ENCODE peak calls at places on chromosomes 12 and 14, in ten cellular contexts. A is AG04450, P is adrenal gland, Y is left ventricle myocardium inferior, M is keratinocyte, L is fibroblast of lung, J is esophagus squamous epithelium, O is stomach, D is left lung, Z is SK-N-SH. I is an unnamed sample. For H3K27me3, the result is how much of the 10 kb centered on the place peaks cover.

GRCh38 chr12:111434680-111435338 is 29.1 kb downstream of the SH2B3 start:
- DNase-seq in D (no peak), O (no peak), M (no peak), Z (no peak), A (no peak), L (peak), Y (peak), J (no peak), P (peak), I (no peak)

GRCh38 chr12:14065094-14065493 is 83.7 kb upstream of the GRIN2B start:
- DNase-seq in D (no peak), J (no peak), M (no peak), Y (no peak), P (no peak), A (no peak), L (no peak), Z (no peak), O (no peak), I (no peak)

GRCh38 chr14:64768401-64769095 is 64.3 kb downstream of the PLEKHG3 start:
- DNase-seq in L (no peak), M (no peak), A (no peak), Y (no peak), Z (no peak), P (no peak), J (no peak), O (no peak), D (no peak), I (no peak)

GRCh38 chr14:92586001-92586947 is 72.7 kb downstream of the RIN3 start:
- DNase-seq in Y (no peak), Z (no peak), P (peak), A (peak), J (no peak), D (no peak), M (no peak), L (peak), O (no peak), I (peak)

GRCh38 chr14:65184032-65184764 is 81.9 kb upstream of the MAX start:
- DNase-seq in Y (no peak), L (no peak), O (no peak), P (no peak), Z (no peak), D (no peak), M (no peak), J (no peak), A (no peak), I (no peak)

GRCh38 chr14:25406818-25407217 is 356.9 kb upstream of the STXBP6 start:
- DNase-seq in D (no peak), O (no peak), A (no peak), Y (no peak), P (peak), M (no peak), Z (no peak), J (no peak), L (no peak), I (no peak)

GRCh38 chr12:65859519-65859918 is 35.2 kb downstream of the HMGA2 start:
- DNase-seq in L (no peak), Z (no peak), P (no peak), O (no peak), J (no peak), M (no peak), D (no peak), A (no peak), Y (no peak), I (no peak)

GRCh38 chr12:56574210-56574609 is 52.6 kb downstream of the RBMS2 start:
- DNase-seq in Y (no peak), O (no peak), P (no peak), Z (no peak), A (no peak), J (no peak), D (no peak), M (no peak), L (no peak), I (no peak)

GRCh38 chr12:40959041-40959440 is 229.1 kb upstream of the PDZRN4 start:
- DNase-seq in P (no peak), L (peak), D (no peak), A (peak), M (no peak), J (no peak), O (no peak), Y (no peak), Z (no peak), I (no peak)

GRCh38 chr14:49405291-49405690 is 180.9 kb downstream of the RPS29 start:
- DNase-seq in J (no peak), Y (no peak), L (peak), P (peak), Z (no peak), A (peak), M (no peak), D (no peak), O (no peak), I (peak)

GRCh38 chr12:53096089-53096741 is 1.3 kb upstream of the IGFBP6 start:
- DNase-seq in O (peak), M (no peak), L (peak), Z (no peak), J (no peak), D (peak), Y (peak), A (peak), P (peak), I (no peak)

GRCh38 chr12:8692573-8692972 is 5.2 kb upstream of the RIMKLB start:
- DNase-seq in D (no peak), Z (peak), O (no peak), L (peak), A (no peak), M (no peak), P (no peak), Y (no peak), J (no peak), I (no peak)

GRCh38 chr12:113135178-113136127 is at the start of gene RASAL1:
- DNase-seq in Y (no peak), Z (peak), O (peak), J (no peak), M (no peak), P (peak), L (no peak), A (no peak), D (no peak), I (no peak)

GRCh38 chr14:57692671-57693070 is 173.2 kb downstream of the SLC35F4 start:
- DNase-seq in P (no peak), Z (peak), J (no peak), M (peak), L (peak), O (no peak), D (no peak), Y (no peak), A (peak), I (peak)

GRCh38 chr14:64513271-64513670 is 8.7 kb downstream of the ZBTB1 start:
- DNase-seq in Y (no peak), Z (no peak), A (no peak), D (no peak), O (no peak), J (no peak), P (no peak), M (no peak), L (no peak), I (no peak)

GRCh38 chr14:57375156-57375555 is 15.2 kb upstream of the NAA30 start:
- DNase-seq in L (no peak), J (no peak), D (no peak), A (no peak), O (no peak), M (no peak), Z (no peak), P (no peak), Y (no peak), I (no peak)

GRCh38 chr14:77859934-77860570 is 60.1 kb downstream of the ADCK1 start:
- DNase-seq in D (no peak), P (no peak), O (peak), Z (no peak), A (no peak), M (no peak), J (no peak), Y (no peak), L (no peak), I (no peak)

GRCh38 chr14:67856806-67857205 is 37.2 kb downstream of the RAD51B start:
- DNase-seq in P (no peak), M (no peak), L (peak), A (no peak), O (no peak), J (no peak), D (no peak), Z (no peak), Y (no peak), I (no peak)

GRCh38 chr12:50275545-50275944 is 7.8 kb downstream of the LIMA1 start:
- DNase-seq in J (no peak), M (no peak), Z (no peak), Y (peak), P (peak), L (no peak), D (no peak), O (peak), A (no peak), I (no peak)

GRCh38 chr12:59698599-59698998 is 102.8 kb downstream of the SLC16A7 start:
- DNase-seq in L (peak), P (no peak), A (peak), Z (no peak), J (no peak), Y (no peak), M (no peak), O (no peak), D (no peak), I (no peak)

GRCh38 chr12:19018302-19018980 is 111.1 kb upstream of the PLEKHA5 start:
- DNase-seq in M (no peak), L (peak), O (no peak), P (no peak), A (peak), Z (no peak), Y (no peak), D (no peak), J (no peak), I (peak)

GRCh38 chr12:42407306-42407705 is 81.3 kb downstream of the PPHLN1 start:
- DNase-seq in O (no peak), M (no peak), L (no peak), Z (no peak), P (no peak), J (no peak), D (no peak), Y (no peak), A (no peak), I (no peak)

GRCh38 chr12:779745-780734 is 27.7 kb downstream of the WNK1 start:
- DNase-seq in P (no peak), O (no peak), Y (no peak), J (no peak), A (peak), L (peak), D (no peak), M (no peak), Z (no peak), I (peak)

GRCh38 chr14:63642656-63643382 is 1.1 kb upstream of the WDR89 start:
- DNase-seq in L (no peak), J (no peak), O (no peak), P (no peak), D (no peak), A (no peak), Y (no peak), M (no peak), Z (no peak), I (no peak)

GRCh38 chr14:29897181-29897580 is 30.5 kb downstream of the PRKD1 start:
- DNase-seq in L (no peak), Z (no peak), O (no peak), A (no peak), M (no peak), P (no peak), J (no peak), D (no peak), Y (no peak), I (no peak)

GRCh38 chr12:120534703-120535655 is 823 bp downstream of the RNF10 start:
- DNase-seq in O (peak), A (peak), Z (peak), M (no peak), L (peak), P (peak), Y (peak), J (peak), D (peak), I (peak)

GRCh38 chr12:51254592-51254991 is 15.6 kb downstream of the SMAGP start:
- DNase-seq in Y (no peak), D (no peak), J (no peak), O (no peak), A (no peak), P (no peak), Z (no peak), M (no peak), L (no peak), I (no peak)

GRCh38 chr12:32718926-32719325 is 36.8 kb downstream of the YARS2 start:
- DNase-seq in J (no peak), P (no peak), A (no peak), M (peak), Y (no peak), Z (no peak), L (no peak), D (no peak), O (no peak), I (no peak)

GRCh38 chr12:63915105-63915830 is 70.8 kb downstream of the SRGAP1 start:
- DNase-seq in L (peak), O (no peak), Z (no peak), P (no peak), D (no peak), A (no peak), J (no peak), Y (no peak), M (no peak), I (no peak)

DNA sequence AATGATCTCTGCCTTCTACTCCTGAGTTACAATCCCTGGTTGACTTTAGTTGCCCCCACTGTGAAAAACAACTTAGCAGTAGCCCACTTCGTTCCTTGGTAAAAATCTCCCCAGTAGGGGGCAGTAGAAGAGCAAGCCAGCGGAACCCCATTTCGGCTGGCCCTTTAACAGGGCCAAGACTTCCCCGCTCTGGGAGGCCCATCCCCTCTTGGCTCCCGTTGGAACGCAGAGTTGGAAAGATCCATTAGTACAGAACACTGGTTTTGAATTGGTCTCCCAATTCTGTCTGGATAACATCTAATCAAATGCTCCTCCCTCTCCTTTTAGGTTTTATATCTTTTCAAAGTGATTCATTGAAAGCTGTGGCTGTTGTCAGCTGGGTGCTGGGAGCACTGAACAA is 1133.3 kb downstream of the BCL11B start:
- DNase-seq in M (no peak), Y (no peak), O (no peak), A (no peak), D (no peak), P (no peak), Z (peak), J (no peak), L (peak), I (no peak)
- H3K4me3 ChIP-seq in M (no peak), Y (no peak), O (no peak), A (no peak), D (no peak), P (no peak), Z (peak), J (no peak), L (no peak), I (no peak)

GRCh38 chr12:77120695-77121094 is 55.3 kb upstream of the E2F7 start:
- DNase-seq in A (no peak), J (no peak), Y (no peak), O (no peak), Z (no peak), M (peak), P (no peak), D (no peak), L (peak), I (no peak)
- TF ChIP-seq CTCF in A (no peak), J (no peak), Y (no peak), O (no peak), Z (no peak), M (no peak), P (no peak), D (no peak), L (no peak), I (no peak)

DNA sequence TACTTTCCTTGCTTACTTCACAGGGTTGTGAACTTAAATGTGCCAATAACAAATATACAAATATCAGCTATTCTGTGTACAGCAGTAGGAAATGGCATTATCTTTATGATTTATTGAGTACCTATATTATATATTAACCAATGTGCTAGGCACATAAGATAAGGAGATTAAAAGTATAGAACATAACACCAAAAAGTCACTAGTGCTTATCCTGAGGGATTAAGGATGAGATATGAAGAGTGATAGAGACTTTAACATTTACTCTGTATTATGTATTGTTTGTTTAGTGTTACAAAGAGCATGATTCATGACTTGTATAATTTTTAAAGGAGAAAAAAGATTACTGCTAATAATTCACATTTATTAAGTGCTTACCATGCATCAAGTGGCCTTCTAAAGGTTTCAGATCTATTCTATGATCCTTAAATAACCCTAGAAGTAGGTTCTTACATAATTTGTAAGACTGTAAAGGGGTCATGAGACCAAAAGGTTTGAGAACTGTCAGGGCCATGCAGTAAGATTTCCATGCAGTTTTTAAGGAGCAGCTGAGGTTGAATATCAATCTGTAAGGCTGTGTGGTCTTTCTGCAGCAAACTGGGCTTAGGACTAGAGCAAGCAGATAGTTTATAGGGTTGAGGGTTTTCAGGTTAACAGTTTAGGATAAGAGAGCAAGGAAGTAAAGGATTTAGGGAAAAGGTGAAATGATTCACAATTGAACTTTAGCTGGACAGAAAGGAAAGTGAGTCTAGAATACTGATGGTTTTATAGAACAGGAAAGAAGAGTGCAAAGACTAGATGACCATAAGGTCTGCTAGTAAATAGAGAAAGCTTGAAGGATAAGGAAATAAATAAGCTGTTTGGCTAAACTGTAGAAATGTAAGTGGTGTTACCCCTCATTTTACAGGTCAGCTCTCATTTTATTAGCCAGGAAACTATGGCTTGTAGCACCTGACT is 7.0 kb downstream of the PYROXD1 start:
- DNase-seq in P (no peak), J (no peak), M (no peak), O (no peak), D (no peak), Y (no peak), L (no peak), A (no peak), Z (no peak), I (no peak)
- H3K27me3 ChIP-seq in P (under half), J (under half), M (under half), O (under half), D (under half), Y (under half), L (under half), A (under half), Z (under half), I (under half)

DNA sequence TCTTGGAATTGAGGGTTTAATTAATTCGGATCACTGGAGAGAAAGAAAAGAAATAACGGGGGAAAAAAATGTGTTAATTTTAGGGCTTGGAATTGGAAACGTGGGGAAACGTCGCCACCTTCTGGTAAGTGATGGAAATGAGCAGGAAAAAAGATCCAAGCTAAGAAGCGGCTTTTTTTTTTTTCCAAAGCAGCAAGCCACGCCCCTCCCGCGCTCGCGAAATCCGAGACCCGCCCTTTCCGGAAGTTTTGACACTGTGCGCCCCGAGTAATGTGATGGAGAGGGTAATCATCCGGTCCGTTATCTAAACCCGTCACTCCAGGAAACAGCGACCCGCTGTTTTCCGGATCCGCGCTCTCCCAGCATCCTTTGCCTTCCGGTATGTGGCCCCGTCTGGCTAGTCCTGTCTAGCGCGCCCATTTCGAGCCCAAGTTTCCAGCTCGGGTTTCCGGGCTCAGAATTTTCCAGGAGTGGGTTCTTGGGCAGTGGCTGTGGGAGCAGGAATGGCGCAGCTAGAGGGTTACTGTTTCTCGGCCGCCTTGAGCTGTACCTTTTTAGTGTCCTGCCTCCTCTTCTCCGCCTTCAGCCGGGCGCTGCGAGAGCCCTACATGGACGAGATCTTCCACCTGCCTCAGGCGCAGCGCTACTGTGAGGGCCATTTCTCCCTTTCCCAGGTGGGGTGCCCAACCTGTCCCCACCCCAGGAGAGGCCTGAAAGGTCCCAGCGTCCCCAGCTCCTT is at the start of gene ALG10B:
- DNase-seq in J (peak), D (peak), M (peak), L (peak), O (peak), P (peak), A (peak), Y (peak), Z (peak), I (peak)
- H3K4me3 ChIP-seq in J (peak), D (peak), M (peak), L (peak), O (peak), P (peak), A (peak), Y (peak), Z (peak), I (peak)

DNA sequence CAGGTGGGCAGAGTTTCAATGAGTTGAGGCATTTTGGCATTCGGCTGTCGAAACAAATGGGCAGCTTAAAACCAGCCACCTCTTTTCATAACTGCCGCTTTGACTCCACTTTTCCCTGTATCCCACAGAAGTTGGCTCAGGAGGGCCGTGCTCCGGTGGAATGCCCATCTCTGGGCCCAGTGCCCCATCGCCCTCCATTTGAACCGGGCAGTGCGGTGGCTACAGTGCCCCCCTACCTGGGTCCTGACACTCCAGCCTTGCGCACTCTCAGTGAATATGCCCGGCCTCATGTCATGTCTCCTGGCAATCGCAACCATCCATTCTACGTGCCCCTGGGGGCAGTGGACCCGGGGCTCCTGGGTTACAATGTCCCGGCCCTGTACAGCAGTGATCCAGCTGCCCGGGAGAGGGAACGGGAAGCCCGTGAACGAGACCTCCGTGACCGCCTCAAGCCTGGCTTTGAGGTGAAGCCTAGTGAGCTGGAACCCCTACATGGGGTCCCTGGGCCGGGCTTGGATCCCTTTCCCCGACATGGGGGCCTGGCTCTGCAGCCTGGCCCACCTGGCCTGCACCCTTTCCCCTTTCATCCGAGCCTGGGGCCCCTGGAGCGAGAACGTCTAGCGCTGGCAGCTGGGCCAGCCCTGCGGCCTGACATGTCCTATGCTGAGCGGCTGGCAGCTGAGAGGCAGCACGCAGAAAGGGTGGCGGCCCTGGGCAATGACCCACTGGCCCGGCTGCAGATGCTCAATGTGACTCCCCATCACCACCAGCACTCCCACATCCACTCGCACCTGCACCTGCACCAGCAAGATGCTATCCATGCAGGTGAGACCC is 5.0 kb upstream of the RNU7-1 start:
- DNase-seq in J (no peak), D (peak), Y (no peak), O (no peak), M (no peak), Z (peak), P (peak), A (no peak), L (no peak), I (no peak)
- TF ChIP-seq CTCF in J (no peak), D (no peak), Y (no peak), O (no peak), M (no peak), Z (no peak), P (no peak), A (no peak), L (no peak), I (no peak)